ENCODE peak calls at places on chromosomes 13 and 19, in eight cellular contexts. R is effector CD4-positive, alpha-beta T cell; M is caudate nucleus; Z is hypothalamus; Q is stimulated activated CD8-positive, alpha-beta memory T cell treated with anti-CD3 and anti-CD28 coated beads, Interleukin-4, amount 100 ng/mL, for 1 hour; D is activated naive CD8-positive, alpha-beta T cell treated with anti-CD3 and anti-CD28 coated beads, Interleukin-2, amount 50 U/mL, for 24 hours; W is activated CD4-positive, alpha-beta T cell treated with anti-CD3 and anti-CD28 coated beads for 48 hours; O is GM04504. U is an unnamed sample.

GRCh38 chr19:6047741-6048231 is 62.5 kb downstream of the RFX2 start:
- DNase-seq in M (no peak), O (no peak), R (no peak), W (no peak), Q (no peak), Z (no peak), D (no peak), U (peak)

GRCh38 chr13:99981115-99982020 is at the start of gene ZIC2:
- DNase-seq in Q (no peak), D (no peak), R (no peak), O (no peak), W (no peak), Z (no peak), M (no peak), U (no peak)

GRCh38 chr13:77696006-77696862 is 1.3 kb upstream of the SLAIN1 start:
- DNase-seq in M (peak), R (no peak), Q (no peak), O (no peak), D (no peak), Z (no peak), W (no peak), U (peak)

GRCh38 chr13:28204690-28205443 is 66.5 kb downstream of the PAN3 start:
- DNase-seq in Q (no peak), W (peak), R (no peak), M (no peak), D (peak), O (no peak), Z (no peak), U (no peak)

GRCh38 chr13:111031531-111031961 is 83.6 kb upstream of the ARHGEF7 start:
- DNase-seq in M (no peak), Z (no peak), R (no peak), W (peak), D (peak), Q (no peak), O (peak), U (peak)

GRCh38 chr19:52734340-52734892 is 428 bp downstream of the ZNF611 start:
- DNase-seq in O (no peak), Z (peak), R (no peak), Q (no peak), D (peak), M (peak), W (peak), U (no peak)

GRCh38 chr13:93559718-93560117 is 333.1 kb downstream of the GPC6 start:
- DNase-seq in Q (no peak), Z (no peak), D (no peak), W (no peak), O (peak), M (no peak), R (no peak), U (peak)

GRCh38 chr19:14442904-14443631 is 10.0 kb downstream of the PKN1 start:
- DNase-seq in D (no peak), M (no peak), Q (no peak), Z (no peak), R (no peak), O (no peak), W (no peak), U (no peak)

GRCh38 chr19:4910594-4911273 is 1.4 kb downstream of the UHRF1 start:
- DNase-seq in O (no peak), W (peak), D (peak), M (no peak), Z (peak), Q (no peak), R (no peak), U (peak)

GRCh38 chr19:48568345-48568886 is 16.4 kb downstream of the SULT2B1 start:
- DNase-seq in M (no peak), D (no peak), W (peak), Z (peak), R (no peak), O (peak), Q (no peak), U (peak)

GRCh38 chr13:104286566-104287290 is 1220.5 kb upstream of the SLC10A2 start:
- DNase-seq in O (no peak), D (no peak), R (no peak), M (no peak), Q (no peak), Z (no peak), W (no peak), U (peak)

GRCh38 chr13:107018285-107018684 is 450.3 kb upstream of the ARGLU1 start:
- DNase-seq in D (no peak), Q (no peak), W (no peak), Z (no peak), O (no peak), R (no peak), M (no peak), U (no peak)

GRCh38 chr19:48329167-48329891 is 4.0 kb downstream of the EMP3 start:
- DNase-seq in M (no peak), W (peak), Z (no peak), R (peak), O (no peak), Q (no peak), D (peak), U (peak)

GRCh38 chr19:11064831-11065303 is 24.4 kb upstream of the LDLR start:
- DNase-seq in D (no peak), W (no peak), Q (no peak), R (no peak), O (no peak), Z (peak), M (no peak), U (peak)

U was measured in renal cortical epithelial cell.